ENCODE peak calls at places on chromosomes 4 and X, in eight cellular contexts. One of them, this sample, is unnamed.

GRCh38 chrX:71617742-71618141 is 569 bp downstream of the CXCR3 start:
- DNase-seq in foreskin fibroblast: no peak
- DNase-seq in lower leg skin: no peak
- DNase-seq in WTC11: no peak
- DNase-seq in H9: no peak
- DNase-seq in GM13976: no peak
- DNase-seq in dorsolateral prefrontal cortex: no peak
- DNase-seq in GM20000: no peak
- DNase-seq in this sample: no peak

GRCh38 chrX:23228950-23229448 is 105.7 kb upstream of the PTCHD1 start:
- DNase-seq in GM20000: no peak
- DNase-seq in H9: no peak
- DNase-seq in GM13976: no peak
- DNase-seq in WTC11: no peak
- DNase-seq in foreskin fibroblast: no peak
- DNase-seq in dorsolateral prefrontal cortex: no peak
- DNase-seq in lower leg skin: no peak
- DNase-seq in this sample: no peak

GRCh38 chr4:76091052-76091451 is 16.5 kb downstream of the ART3 start:
- DNase-seq in WTC11: no peak
- DNase-seq in GM20000: no peak
- DNase-seq in lower leg skin: no peak
- DNase-seq in GM13976: no peak
- DNase-seq in foreskin fibroblast: no peak
- DNase-seq in H9: no peak
- DNase-seq in dorsolateral prefrontal cortex: no peak
- DNase-seq in this sample: no peak

GRCh38 chr4:88897752-88898151 is 159.2 kb downstream of the FAM13A start:
- DNase-seq in H9: no peak
- DNase-seq in WTC11: no peak
- DNase-seq in GM13976: no peak
- DNase-seq in GM20000: no peak
- DNase-seq in lower leg skin: no peak
- DNase-seq in foreskin fibroblast: no peak
- DNase-seq in dorsolateral prefrontal cortex: no peak
- DNase-seq in this sample: no peak

GRCh38 chr4:12852338-12853307 is 631.5 kb downstream of the RAB28 start:
- DNase-seq in GM20000: peak
- DNase-seq in lower leg skin: no peak
- DNase-seq in GM13976: peak
- DNase-seq in foreskin fibroblast: peak
- DNase-seq in H9: peak
- DNase-seq in dorsolateral prefrontal cortex: no peak
- DNase-seq in WTC11: no peak
- DNase-seq in this sample: no peak

GRCh38 chrX:38375888-38376287 is 23.5 kb downstream of the OTC start:
- DNase-seq in foreskin fibroblast: no peak
- DNase-seq in GM13976: peak
- DNase-seq in WTC11: no peak
- DNase-seq in GM20000: peak
- DNase-seq in dorsolateral prefrontal cortex: no peak
- DNase-seq in H9: no peak
- DNase-seq in lower leg skin: no peak
- DNase-seq in this sample: no peak

GRCh38 chr4:134708026-134708425 is 506.4 kb upstream of the PABPC4L start:
- DNase-seq in lower leg skin: no peak
- DNase-seq in dorsolateral prefrontal cortex: no peak
- DNase-seq in foreskin fibroblast: no peak
- DNase-seq in WTC11: no peak
- DNase-seq in GM20000: no peak
- DNase-seq in GM13976: no peak
- DNase-seq in H9: no peak
- DNase-seq in this sample: no peak

GRCh38 chrX:24838624-24839023 is 144.9 kb downstream of the POLA1 start:
- DNase-seq in GM20000: peak
- DNase-seq in WTC11: no peak
- DNase-seq in foreskin fibroblast: peak
- DNase-seq in dorsolateral prefrontal cortex: no peak
- DNase-seq in H9: no peak
- DNase-seq in lower leg skin: no peak
- DNase-seq in GM13976: peak
- DNase-seq in this sample: no peak

GRCh38 chr4:25157071-25157470 is 3.2 kb downstream of the SEPSECS start:
- DNase-seq in H9: no peak
- DNase-seq in dorsolateral prefrontal cortex: no peak
- DNase-seq in GM20000: no peak
- DNase-seq in WTC11: no peak
- DNase-seq in foreskin fibroblast: no peak
- DNase-seq in lower leg skin: no peak
- DNase-seq in GM13976: no peak
- DNase-seq in this sample: no peak

GRCh38 chrX:150408561-150408960 is 45.4 kb downstream of the MAMLD1 start:
- DNase-seq in foreskin fibroblast: no peak
- DNase-seq in dorsolateral prefrontal cortex: no peak
- DNase-seq in GM13976: no peak
- DNase-seq in H9: no peak
- DNase-seq in lower leg skin: no peak
- DNase-seq in WTC11: no peak
- DNase-seq in GM20000: no peak
- DNase-seq in this sample: no peak

GRCh38 chr4:170111100-170111499 is 21.3 kb upstream of the AADAT start:
- DNase-seq in foreskin fibroblast: no peak
- DNase-seq in WTC11: no peak
- DNase-seq in H9: no peak
- DNase-seq in lower leg skin: no peak
- DNase-seq in dorsolateral prefrontal cortex: no peak
- DNase-seq in GM20000: no peak
- DNase-seq in GM13976: no peak
- DNase-seq in this sample: no peak

GRCh38 chr4:169881769-169882168 is 124.0 kb upstream of the HPF1 start:
- DNase-seq in lower leg skin: no peak
- DNase-seq in H9: no peak
- DNase-seq in dorsolateral prefrontal cortex: no peak
- DNase-seq in GM13976: no peak
- DNase-seq in WTC11: no peak
- DNase-seq in GM20000: no peak
- DNase-seq in foreskin fibroblast: no peak
- DNase-seq in this sample: no peak

GRCh38 chrX:130738638-130739195 is 164.3 kb downstream of the ENOX2 start:
- DNase-seq in lower leg skin: no peak
- DNase-seq in dorsolateral prefrontal cortex: no peak
- DNase-seq in GM20000: no peak
- DNase-seq in H9: peak
- DNase-seq in GM13976: no peak
- DNase-seq in foreskin fibroblast: no peak
- DNase-seq in WTC11: peak
- DNase-seq in this sample: no peak

GRCh38 chrX:3550160-3550765 is 163.2 kb downstream of the PRKX start:
- DNase-seq in H9: no peak
- DNase-seq in GM13976: no peak
- DNase-seq in GM20000: no peak
- DNase-seq in WTC11: no peak
- DNase-seq in dorsolateral prefrontal cortex: no peak
- DNase-seq in lower leg skin: no peak
- DNase-seq in foreskin fibroblast: no peak
- DNase-seq in this sample: no peak

GRCh38 chrX:85345523-85345922 is 33.9 kb downstream of the POF1B start:
- DNase-seq in GM13976: no peak
- DNase-seq in WTC11: no peak
- DNase-seq in dorsolateral prefrontal cortex: no peak
- DNase-seq in lower leg skin: no peak
- DNase-seq in GM20000: no peak
- DNase-seq in H9: no peak
- DNase-seq in foreskin fibroblast: no peak
- DNase-seq in this sample: no peak

GRCh38 chrX:139647597-139647996 is 60.4 kb downstream of the MCF2 start:
- DNase-seq in H9: no peak
- DNase-seq in lower leg skin: no peak
- DNase-seq in dorsolateral prefrontal cortex: no peak
- DNase-seq in foreskin fibroblast: no peak
- DNase-seq in WTC11: no peak
- DNase-seq in GM13976: peak
- DNase-seq in GM20000: peak
- DNase-seq in this sample: no peak

GRCh38 chr4:167940217-167940616 is 152.1 kb upstream of the ANXA10 start:
- DNase-seq in H9: no peak
- DNase-seq in WTC11: no peak
- DNase-seq in lower leg skin: no peak
- DNase-seq in GM20000: no peak
- DNase-seq in foreskin fibroblast: no peak
- DNase-seq in GM13976: no peak
- DNase-seq in dorsolateral prefrontal cortex: no peak
- DNase-seq in this sample: no peak

GRCh38 chr4:80365928-80366327 is 30.4 kb downstream of the CFAP299 start:
- DNase-seq in lower leg skin: no peak
- DNase-seq in dorsolateral prefrontal cortex: no peak
- DNase-seq in foreskin fibroblast: peak
- DNase-seq in WTC11: peak
- DNase-seq in H9: peak
- DNase-seq in GM20000: peak
- DNase-seq in GM13976: peak
- DNase-seq in this sample: no peak
- TF ChIP-seq CTCF in lower leg skin: no peak
- TF ChIP-seq CTCF in dorsolateral prefrontal cortex: peak
- TF ChIP-seq CTCF in foreskin fibroblast: peak
- TF ChIP-seq CTCF in WTC11: peak
- TF ChIP-seq CTCF in H9: peak
- TF ChIP-seq CTCF in GM20000: peak
- TF ChIP-seq CTCF in GM13976: peak
- TF ChIP-seq CTCF in this sample: peak

GRCh38 chr4:38184404-38184803 is 224.2 kb downstream of the PTTG2 start:
- DNase-seq in dorsolateral prefrontal cortex: no peak
- DNase-seq in foreskin fibroblast: no peak
- DNase-seq in GM13976: no peak
- DNase-seq in lower leg skin: no peak
- DNase-seq in GM20000: no peak
- DNase-seq in WTC11: no peak
- DNase-seq in H9: no peak
- DNase-seq in this sample: no peak
- TF ChIP-seq CTCF in dorsolateral prefrontal cortex: no peak
- TF ChIP-seq CTCF in foreskin fibroblast: peak
- TF ChIP-seq CTCF in GM13976: no peak
- TF ChIP-seq CTCF in lower leg skin: no peak
- TF ChIP-seq CTCF in GM20000: no peak
- TF ChIP-seq CTCF in WTC11: no peak
- TF ChIP-seq CTCF in H9: peak
- TF ChIP-seq CTCF in this sample: no peak

DNA sequence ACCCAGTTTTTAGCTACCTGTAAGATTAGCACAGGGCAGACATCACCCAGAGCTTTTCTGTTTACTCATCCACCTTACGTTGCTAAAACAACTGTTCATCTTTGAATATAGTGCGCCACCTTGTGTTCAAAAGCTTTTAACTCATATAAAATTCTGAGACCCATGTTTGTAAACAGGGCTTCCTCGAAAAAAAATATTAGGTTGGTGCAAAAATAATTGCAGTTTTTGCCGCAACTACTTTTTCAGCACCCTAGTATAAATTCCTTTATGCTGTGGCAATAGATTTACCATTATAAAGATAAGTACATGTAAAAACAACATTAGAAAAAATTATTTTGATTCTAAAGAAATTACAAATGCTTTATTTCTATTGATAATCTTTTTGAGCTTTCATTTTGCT is 147.9 kb downstream of the LRBA start:
- DNase-seq in dorsolateral prefrontal cortex: no peak
- DNase-seq in GM20000: peak
- DNase-seq in lower leg skin: no peak
- DNase-seq in H9: no peak
- DNase-seq in foreskin fibroblast: peak
- DNase-seq in GM13976: peak
- DNase-seq in WTC11: no peak
- DNase-seq in this sample: no peak
- TF ChIP-seq CTCF in dorsolateral prefrontal cortex: peak
- TF ChIP-seq CTCF in GM20000: peak
- TF ChIP-seq CTCF in lower leg skin: no peak
- TF ChIP-seq CTCF in H9: peak
- TF ChIP-seq CTCF in foreskin fibroblast: peak
- TF ChIP-seq CTCF in GM13976: peak
- TF ChIP-seq CTCF in WTC11: peak
- TF ChIP-seq CTCF in this sample: peak

GRCh38 chrX:153642655-153643430 is 4.2 kb upstream of the DUSP9 start:
- DNase-seq in H9: peak
- DNase-seq in WTC11: no peak
- DNase-seq in foreskin fibroblast: no peak
- DNase-seq in GM20000: no peak
- DNase-seq in dorsolateral prefrontal cortex: no peak
- DNase-seq in GM13976: no peak
- DNase-seq in lower leg skin: peak
- DNase-seq in this sample: no peak

GRCh38 chrX:153643431-153644351 is 3.3 kb upstream of the DUSP9 start:
- DNase-seq in GM13976: peak
- DNase-seq in dorsolateral prefrontal cortex: no peak
- DNase-seq in foreskin fibroblast: no peak
- DNase-seq in H9: peak
- DNase-seq in WTC11: no peak
- DNase-seq in lower leg skin: peak
- DNase-seq in GM20000: peak
- DNase-seq in this sample: no peak

GRCh38 chrX:153645921-153646481 is 1.0 kb upstream of the DUSP9 start:
- DNase-seq in GM20000: peak
- DNase-seq in dorsolateral prefrontal cortex: peak
- DNase-seq in foreskin fibroblast: no peak
- DNase-seq in lower leg skin: peak
- DNase-seq in H9: no peak
- DNase-seq in GM13976: no peak
- DNase-seq in WTC11: no peak
- DNase-seq in this sample: no peak

GRCh38 chrX:153645151-153645550 is 1.9 kb upstream of the DUSP9 start:
- DNase-seq in GM13976: no peak
- DNase-seq in H9: no peak
- DNase-seq in dorsolateral prefrontal cortex: no peak
- DNase-seq in GM20000: peak
- DNase-seq in lower leg skin: peak
- DNase-seq in WTC11: no peak
- DNase-seq in foreskin fibroblast: no peak
- DNase-seq in this sample: no peak

DNA sequence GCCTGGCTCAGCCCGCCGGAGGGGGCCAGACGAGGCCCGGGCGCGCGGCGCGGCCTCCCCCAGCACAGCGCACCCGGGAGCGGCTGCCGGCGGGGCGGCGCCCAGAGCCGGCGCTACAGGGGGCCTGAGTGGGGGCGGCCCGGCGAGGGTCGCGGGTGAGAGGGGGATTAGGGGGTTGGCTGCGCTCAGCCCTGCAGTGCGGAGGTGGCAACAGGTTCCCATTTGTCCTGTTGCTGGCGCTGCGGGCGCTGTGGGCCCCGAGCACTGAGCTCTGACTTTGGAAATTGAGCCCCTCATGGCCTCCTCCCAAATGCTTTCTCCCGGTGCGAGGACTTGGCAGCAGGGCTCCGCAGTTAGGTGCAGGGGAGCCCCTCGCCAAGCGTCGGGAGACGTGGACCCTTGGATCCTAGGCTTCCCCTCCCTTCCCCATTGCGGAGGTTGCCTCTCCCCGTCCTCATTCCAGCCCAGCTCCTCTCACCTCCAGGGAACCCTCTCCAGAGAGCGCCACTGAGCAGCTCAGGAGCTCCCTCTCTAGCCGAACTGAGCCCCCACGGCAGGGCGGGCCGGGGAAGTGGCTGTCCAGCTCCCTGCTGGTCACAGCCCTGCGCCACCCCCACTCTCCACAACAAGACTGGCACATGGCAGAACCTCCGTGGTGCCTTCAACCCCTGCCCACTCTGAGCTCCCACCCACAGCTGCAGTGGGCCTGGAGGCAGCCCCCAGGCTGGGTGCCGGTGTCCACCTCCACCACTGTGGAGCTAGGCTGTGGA is 2.5 kb upstream of the DUSP9 start:
- DNase-seq in GM20000: peak
- DNase-seq in WTC11: peak
- DNase-seq in dorsolateral prefrontal cortex: no peak
- DNase-seq in foreskin fibroblast: no peak
- DNase-seq in GM13976: no peak
- DNase-seq in H9: peak
- DNase-seq in lower leg skin: peak
- DNase-seq in this sample: no peak
- TF ChIP-seq CTCF in GM20000: no peak
- TF ChIP-seq CTCF in WTC11: no peak
- TF ChIP-seq CTCF in dorsolateral prefrontal cortex: no peak
- TF ChIP-seq CTCF in foreskin fibroblast: no peak
- TF ChIP-seq CTCF in GM13976: no peak
- TF ChIP-seq CTCF in H9: peak
- TF ChIP-seq CTCF in lower leg skin: no peak
- TF ChIP-seq CTCF in this sample: peak

This sample was measured in D721Med.